ENCODE peak calls at places on chromosomes 12 and 14, in seven cellular contexts. One of them, this sample, is unnamed.

GRCh38 chr14:76904100-76904739 is 78.0 kb downstream of the LRRC74A start:
- DNase-seq in GOT3: peak; percentile 10
- DNase-seq in epithelial cell of esophagus: peak; percentile 41
- DNase-seq in immature natural killer cell: no peak
- DNase-seq in amygdala: no peak
- DNase-seq in coronary artery: peak; percentile 87
- DNase-seq in CD8-positive, alpha-beta memory T cell: no peak
- DNase-seq in this sample: no peak

GRCh38 chr12:53496752-53497032 is 2.6 kb downstream of the MAP3K12 start:
- DNase-seq in GOT3: no peak
- DNase-seq in epithelial cell of esophagus: no peak
- DNase-seq in immature natural killer cell: no peak
- DNase-seq in amygdala: no peak
- DNase-seq in coronary artery: no peak
- DNase-seq in CD8-positive, alpha-beta memory T cell: no peak
- DNase-seq in this sample: no peak

GRCh38 chr12:104823985-104824441 is 134.1 kb downstream of the SLC41A2 start:
- DNase-seq in GOT3: no peak
- DNase-seq in epithelial cell of esophagus: no peak
- DNase-seq in immature natural killer cell: no peak
- DNase-seq in amygdala: no peak
- DNase-seq in coronary artery: no peak
- DNase-seq in CD8-positive, alpha-beta memory T cell: no peak
- DNase-seq in this sample: no peak

GRCh38 chr14:75697371-75697770 is 36.3 kb downstream of the TTLL5 start:
- DNase-seq in GOT3: no peak
- DNase-seq in epithelial cell of esophagus: no peak
- DNase-seq in immature natural killer cell: no peak
- DNase-seq in amygdala: no peak
- DNase-seq in coronary artery: no peak
- DNase-seq in CD8-positive, alpha-beta memory T cell: no peak
- DNase-seq in this sample: no peak

GRCh38 chr12:34400986-34401658 is 378.8 kb downstream of the ALG10 start:
- DNase-seq in GOT3: no peak
- DNase-seq in epithelial cell of esophagus: no peak
- DNase-seq in immature natural killer cell: no peak
- DNase-seq in amygdala: no peak
- DNase-seq in coronary artery: peak; percentile 70
- DNase-seq in CD8-positive, alpha-beta memory T cell: peak; percentile 39
- DNase-seq in this sample: no peak

GRCh38 chr12:42922512-42922865 is 332.9 kb upstream of the PRICKLE1 start:
- DNase-seq in GOT3: no peak
- DNase-seq in epithelial cell of esophagus: no peak
- DNase-seq in immature natural killer cell: no peak
- DNase-seq in amygdala: no peak
- DNase-seq in coronary artery: no peak
- DNase-seq in CD8-positive, alpha-beta memory T cell: no peak
- DNase-seq in this sample: no peak

GRCh38 chr14:75577724-75578098 is 709 bp upstream of the FLVCR2 start:
- DNase-seq in GOT3: peak; percentile 2
- DNase-seq in epithelial cell of esophagus: peak; percentile 85
- DNase-seq in immature natural killer cell: peak; percentile 54
- DNase-seq in amygdala: peak; percentile 36
- DNase-seq in coronary artery: peak; percentile 83
- DNase-seq in CD8-positive, alpha-beta memory T cell: peak; percentile 78
- DNase-seq in this sample: peak; percentile 75

GRCh38 chr12:6533653-6534157 is 612 bp upstream of the GAPDH start:
- DNase-seq in GOT3: peak; percentile 88
- DNase-seq in epithelial cell of esophagus: peak; percentile 80
- DNase-seq in immature natural killer cell: no peak
- DNase-seq in amygdala: peak; percentile 82
- DNase-seq in coronary artery: peak; percentile 89
- DNase-seq in CD8-positive, alpha-beta memory T cell: peak; percentile 59
- DNase-seq in this sample: peak; percentile 80

GRCh38 chr14:55005071-55005470 is 21.8 kb downstream of the WDHD1 start:
- DNase-seq in GOT3: no peak
- DNase-seq in epithelial cell of esophagus: peak; percentile 12
- DNase-seq in immature natural killer cell: no peak
- DNase-seq in amygdala: no peak
- DNase-seq in coronary artery: no peak
- DNase-seq in CD8-positive, alpha-beta memory T cell: no peak
- DNase-seq in this sample: no peak

GRCh38 chr12:42612258-42612608 is 22.7 kb upstream of the PRICKLE1 start:
- DNase-seq in GOT3: no peak
- DNase-seq in epithelial cell of esophagus: no peak
- DNase-seq in immature natural killer cell: no peak
- DNase-seq in amygdala: no peak
- DNase-seq in coronary artery: no peak
- DNase-seq in CD8-positive, alpha-beta memory T cell: no peak
- DNase-seq in this sample: no peak

GRCh38 chr14:72775923-72776554 is 117.9 kb downstream of the DPF3 start:
- DNase-seq in GOT3: no peak
- DNase-seq in epithelial cell of esophagus: no peak
- DNase-seq in immature natural killer cell: no peak
- DNase-seq in amygdala: no peak
- DNase-seq in coronary artery: peak; percentile 54
- DNase-seq in CD8-positive, alpha-beta memory T cell: no peak
- DNase-seq in this sample: no peak

GRCh38 chr14:52072266-52072780 is 3.5 kb upstream of the NID2 start:
- DNase-seq in GOT3: no peak
- DNase-seq in epithelial cell of esophagus: no peak
- DNase-seq in immature natural killer cell: no peak
- DNase-seq in amygdala: no peak
- DNase-seq in coronary artery: no peak
- DNase-seq in CD8-positive, alpha-beta memory T cell: no peak
- DNase-seq in this sample: no peak

GRCh38 chr12:89280833-89281533 is 71.3 kb downstream of the DUSP6 start:
- DNase-seq in GOT3: no peak
- DNase-seq in epithelial cell of esophagus: peak; percentile 20
- DNase-seq in immature natural killer cell: peak; percentile 8
- DNase-seq in amygdala: no peak
- DNase-seq in coronary artery: no peak
- DNase-seq in CD8-positive, alpha-beta memory T cell: no peak
- DNase-seq in this sample: no peak

GRCh38 chr12:79597910-79598309 is 92.9 kb downstream of the PAWR start:
- DNase-seq in GOT3: no peak
- DNase-seq in epithelial cell of esophagus: no peak
- DNase-seq in immature natural killer cell: no peak
- DNase-seq in amygdala: no peak
- DNase-seq in coronary artery: no peak
- DNase-seq in CD8-positive, alpha-beta memory T cell: no peak
- DNase-seq in this sample: no peak

GRCh38 chr12:37548266-37548805 is 768.2 kb upstream of the ALG10B start:
- DNase-seq in GOT3: no peak
- DNase-seq in epithelial cell of esophagus: no peak
- DNase-seq in immature natural killer cell: no peak
- DNase-seq in amygdala: no peak
- DNase-seq in coronary artery: no peak
- DNase-seq in CD8-positive, alpha-beta memory T cell: no peak
- DNase-seq in this sample: no peak

GRCh38 chr12:42296503-42297109 is 29.3 kb downstream of the ZCRB1 start:
- DNase-seq in GOT3: no peak
- DNase-seq in epithelial cell of esophagus: peak; percentile 19
- DNase-seq in immature natural killer cell: no peak
- DNase-seq in amygdala: no peak
- DNase-seq in coronary artery: no peak
- DNase-seq in CD8-positive, alpha-beta memory T cell: no peak
- DNase-seq in this sample: no peak

GRCh38 chr14:97878727-97879126 is 1081.5 kb downstream of the VRK1 start:
- DNase-seq in GOT3: no peak
- DNase-seq in epithelial cell of esophagus: peak; percentile 42
- DNase-seq in immature natural killer cell: no peak
- DNase-seq in amygdala: no peak
- DNase-seq in coronary artery: no peak
- DNase-seq in CD8-positive, alpha-beta memory T cell: peak; percentile 45
- DNase-seq in this sample: no peak

GRCh38 chr12:106118-106561 is 39.6 kb downstream of the IQSEC3 start:
- DNase-seq in GOT3: no peak
- DNase-seq in epithelial cell of esophagus: no peak
- DNase-seq in immature natural killer cell: no peak
- DNase-seq in amygdala: no peak
- DNase-seq in coronary artery: no peak
- DNase-seq in CD8-positive, alpha-beta memory T cell: no peak
- DNase-seq in this sample: peak; percentile 44

GRCh38 chr12:7134371-7135166 is 4.4 kb downstream of the CLSTN3 start:
- DNase-seq in GOT3: no peak
- DNase-seq in epithelial cell of esophagus: no peak
- DNase-seq in immature natural killer cell: no peak
- DNase-seq in amygdala: no peak
- DNase-seq in coronary artery: no peak
- DNase-seq in CD8-positive, alpha-beta memory T cell: no peak
- DNase-seq in this sample: no peak

GRCh38 chr12:132449565-132450390 is 40.2 kb upstream of the FBRSL1 start:
- DNase-seq in GOT3: no peak
- DNase-seq in epithelial cell of esophagus: no peak
- DNase-seq in immature natural killer cell: no peak
- DNase-seq in amygdala: no peak
- DNase-seq in coronary artery: no peak
- DNase-seq in CD8-positive, alpha-beta memory T cell: peak; percentile 55
- DNase-seq in this sample: no peak

GRCh38 chr12:102567031-102567985 is 86.9 kb upstream of the IGF1 start:
- DNase-seq in GOT3: no peak
- DNase-seq in epithelial cell of esophagus: no peak
- DNase-seq in immature natural killer cell: no peak
- DNase-seq in amygdala: no peak
- DNase-seq in coronary artery: no peak
- DNase-seq in CD8-positive, alpha-beta memory T cell: no peak
- DNase-seq in this sample: no peak

GRCh38 chr14:36997843-36998242 is 174.6 kb downstream of the SLC25A21 start:
- DNase-seq in GOT3: no peak
- DNase-seq in epithelial cell of esophagus: no peak
- DNase-seq in immature natural killer cell: no peak
- DNase-seq in amygdala: no peak
- DNase-seq in coronary artery: no peak
- DNase-seq in CD8-positive, alpha-beta memory T cell: no peak
- DNase-seq in this sample: no peak

GRCh38 chr14:56102901-56103409 is 15.3 kb upstream of the PELI2 start:
- DNase-seq in GOT3: no peak
- DNase-seq in epithelial cell of esophagus: no peak
- DNase-seq in immature natural killer cell: no peak
- DNase-seq in amygdala: no peak
- DNase-seq in coronary artery: no peak
- DNase-seq in CD8-positive, alpha-beta memory T cell: no peak
- DNase-seq in this sample: no peak

GRCh38 chr14:52913271-52913670 is 37.6 kb downstream of the FERMT2 start:
- DNase-seq in GOT3: no peak
- DNase-seq in epithelial cell of esophagus: no peak
- DNase-seq in immature natural killer cell: no peak
- DNase-seq in amygdala: no peak
- DNase-seq in coronary artery: no peak
- DNase-seq in CD8-positive, alpha-beta memory T cell: no peak
- DNase-seq in this sample: no peak

GRCh38 chr14:94048676-94049624 is 22.8 kb downstream of the OTUB2 start:
- DNase-seq in GOT3: no peak
- DNase-seq in epithelial cell of esophagus: no peak
- DNase-seq in immature natural killer cell: no peak
- DNase-seq in amygdala: no peak
- DNase-seq in coronary artery: peak; percentile 52
- DNase-seq in CD8-positive, alpha-beta memory T cell: no peak
- DNase-seq in this sample: no peak

This sample was measured in frontal cortex.